ENCODE peak calls at places on chromosomes 5 and 9, in seven cellular contexts. P, R, H, B, W, U and N are unnamed samples.

GRCh38 chr5:33827885-33828284 is 63.9 kb downstream of the ADAMTS12 start:
- DNase-seq in U (no peak), W (no peak), R (no peak), H (no peak), P (no peak), B (no peak), N (no peak)

GRCh38 chr5:111028865-111029264 is 42.6 kb upstream of the TSLP start:
- DNase-seq in W (no peak), U (no peak), P (no peak), H (no peak), R (no peak), B (no peak), N (no peak)

GRCh38 chr5:180126716-180127681 is 55.4 kb upstream of the RNF130 start:
- DNase-seq in H (peak), W (peak), P (no peak), B (no peak), R (peak), U (peak), N (peak)

GRCh38 chr5:618450-618849 is 6.3 kb downstream of the CEP72 start:
- DNase-seq in W (no peak), H (no peak), R (no peak), U (no peak), B (no peak), P (peak), N (peak)

GRCh38 chr5:179240561-179240960 is 104.7 kb downstream of the ADAMTS2 start:
- DNase-seq in P (peak), R (no peak), W (peak), B (no peak), H (no peak), U (no peak), N (no peak)

GRCh38 chr5:59358497-59358896 is 535.0 kb downstream of the PDE4D start:
- DNase-seq in R (peak), W (peak), B (peak), H (peak), U (no peak), P (peak), N (no peak)

GRCh38 chr9:17613723-17614122 is 34.9 kb downstream of the SH3GL2 start:
- DNase-seq in W (no peak), P (no peak), B (peak), U (no peak), R (no peak), H (no peak), N (no peak)

GRCh38 chr5:34570721-34571379 is 85.3 kb upstream of the RAI14 start:
- DNase-seq in R (no peak), W (no peak), B (peak), H (no peak), U (no peak), P (no peak), N (no peak)

GRCh38 chr5:35313296-35313695 is 83.0 kb upstream of the PRLR start:
- DNase-seq in U (no peak), W (no peak), H (no peak), R (no peak), P (no peak), B (peak), N (no peak)

GRCh38 chr5:55897206-55897894 is 46.2 kb downstream of the IL31RA start:
- DNase-seq in U (no peak), R (no peak), P (no peak), H (no peak), W (no peak), B (no peak), N (no peak)
- H3K4me3 ChIP-seq in U (no peak), R (no peak), P (no peak), H (no peak), W (no peak), B (no peak), N (peak)

GRCh38 chr5:25540628-25541027 is 895.9 kb upstream of the CDH10 start:
- DNase-seq in H (no peak), U (no peak), W (no peak), B (no peak), R (no peak), P (no peak), N (no peak)

DNA sequence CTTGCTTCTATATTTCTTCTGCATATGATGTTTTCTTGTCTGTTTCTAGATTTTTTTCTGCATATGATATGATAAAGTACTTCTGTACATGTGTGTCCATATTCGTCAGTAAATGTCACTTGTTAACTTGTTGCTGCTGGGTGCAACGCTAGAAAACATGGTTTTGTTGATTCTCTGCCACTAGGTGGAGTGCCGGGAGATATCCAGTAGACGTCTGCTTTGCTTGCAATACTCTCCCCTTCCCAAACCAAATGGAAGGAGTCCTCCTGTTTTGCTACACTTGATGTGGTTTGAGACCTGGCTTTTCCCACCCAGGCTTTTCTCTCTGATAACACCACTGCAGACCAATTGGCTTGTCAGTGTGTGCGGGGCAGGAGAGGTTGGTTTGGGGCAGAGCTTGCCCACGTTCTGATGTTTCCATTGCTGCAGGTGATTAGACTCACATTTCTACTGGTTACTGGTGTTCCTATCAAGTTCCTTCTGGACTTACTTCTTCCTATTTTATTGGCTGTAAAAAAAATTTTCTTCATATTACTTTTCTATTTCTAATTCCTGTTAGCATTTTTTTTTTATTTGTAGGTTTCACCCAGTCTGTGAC is 900.0 kb upstream of the CDH10 start:
- DNase-seq in B (no peak), H (no peak), W (peak), P (no peak), R (peak), U (peak), N (no peak)
- TF ChIP-seq CTCF in B (no peak), H (no peak), W (peak), P (no peak), R (peak), U (no peak), N (peak)

GRCh38 chr9:14451949-14452348 is 138.0 kb upstream of the NFIB start:
- DNase-seq in P (no peak), R (no peak), H (no peak), B (no peak), U (no peak), W (no peak), N (no peak)
- H3K27ac ChIP-seq in P (no peak), R (no peak), H (no peak), B (no peak), U (no peak), W (no peak), N (no peak)

GRCh38 chr5:123093279-123094226 is 4.5 kb downstream of the PRDM6 start:
- DNase-seq in R (peak), P (peak), W (peak), U (no peak), B (peak), H (no peak), N (no peak)

GRCh38 chr5:123095694-123096120 is 6.7 kb downstream of the PRDM6 start:
- DNase-seq in U (no peak), H (no peak), R (no peak), W (no peak), P (no peak), B (no peak), N (no peak)

GRCh38 chr5:123092696-123093095 is 3.7 kb downstream of the PRDM6 start:
- DNase-seq in U (no peak), B (peak), W (no peak), P (no peak), R (no peak), H (no peak), N (no peak)

GRCh38 chr5:123094919-123095693 is 6.1 kb downstream of the PRDM6 start:
- DNase-seq in W (peak), H (no peak), B (peak), R (peak), P (peak), U (no peak), N (no peak)

DNA sequence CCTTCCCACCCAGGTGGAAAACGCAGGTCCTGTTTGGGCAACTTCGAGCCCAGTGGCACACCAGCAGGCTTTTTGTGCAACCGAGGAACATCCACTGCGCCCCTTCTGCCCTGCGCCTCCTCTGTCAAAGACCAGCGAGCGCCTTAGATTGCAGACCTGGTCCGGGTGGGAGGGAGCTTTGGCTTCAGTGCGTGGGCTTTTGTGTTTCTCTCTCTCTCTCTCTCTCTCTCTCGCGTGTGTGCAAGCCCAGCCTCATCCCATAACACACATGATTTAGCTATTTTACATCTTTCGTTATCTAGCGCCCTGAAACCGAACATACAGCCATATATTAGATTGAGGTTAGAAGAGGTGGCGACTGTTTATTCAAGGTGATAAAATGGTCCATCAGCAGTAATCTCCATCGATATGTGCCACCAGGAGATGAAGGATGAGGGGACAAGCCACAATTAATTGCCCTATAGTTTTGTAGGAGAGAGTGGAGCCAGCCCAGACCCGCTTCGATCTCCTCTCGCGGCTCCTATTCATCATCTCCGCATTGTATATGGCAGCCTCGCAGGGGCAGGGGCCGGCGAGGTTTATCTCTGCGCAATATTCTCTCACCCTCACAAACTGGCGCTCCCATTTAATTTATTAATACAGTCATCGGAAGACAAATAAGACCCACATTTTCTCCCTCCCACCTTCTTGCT is 5.3 kb downstream of the PRDM6 start:
- DNase-seq in P (no peak), B (peak), H (no peak), W (no peak), U (no peak), R (peak), N (no peak)
- H3K4me3 ChIP-seq in P (peak), B (no peak), H (no peak), W (peak), U (no peak), R (peak), N (peak)